ENCODE peak calls at places on chromosomes 12 and 14, in six cellular contexts. A is heart left ventricle, G is left lung, Y is cardiac muscle cell, X is thoracic aorta, S is tibial artery. D is an unnamed sample. For H3K4me1 and H3K36me3, the result is how much of the 10 kb centered on the place peaks cover.

GRCh38 chr12:88590851-88591250 is 10.6 kb upstream of the KITLG start:
- DNase-seq in X (no peak), Y (no peak), S (no peak), A (no peak), G (no peak), D (no peak)

GRCh38 chr12:97602315-97602714 is 139.7 kb downstream of the RMST start:
- DNase-seq in A (no peak), S (no peak), Y (no peak), G (no peak), X (no peak), D (no peak)

GRCh38 chr12:125125271-125125670 is 60.0 kb downstream of the AACS start:
- DNase-seq in X (no peak), A (no peak), S (no peak), G (peak), Y (no peak), D (no peak)

GRCh38 chr12:132493482-132494178 is 3.7 kb downstream of the FBRSL1 start:
- DNase-seq in S (no peak), X (no peak), Y (no peak), G (no peak), A (peak), D (no peak)

GRCh38 chr12:88142610-88142991 is 494 bp downstream of the TMTC3 start:
- DNase-seq in S (peak), X (peak), A (peak), G (peak), Y (peak), D (no peak)

GRCh38 chr12:497501-498160 is 37.9 kb downstream of the B4GALNT3 start:
- DNase-seq in G (no peak), S (no peak), Y (no peak), X (no peak), A (no peak), D (no peak)

GRCh38 chr12:6869049-6870021 is 2.0 kb downstream of the TPI1 start:
- DNase-seq in S (peak), G (peak), A (peak), Y (peak), X (no peak), D (no peak)

GRCh38 chr14:74978416-74978947 is 23.1 kb upstream of the PGF start:
- DNase-seq in Y (no peak), G (no peak), X (no peak), S (no peak), A (no peak), D (no peak)

GRCh38 chr14:96627386-96627785 is 125.2 kb downstream of the PAPOLA start:
- DNase-seq in X (no peak), A (no peak), Y (no peak), G (no peak), S (no peak), D (no peak)

GRCh38 chr12:1529862-1530591 is 64.4 kb downstream of the FBXL14 start:
- DNase-seq in X (no peak), Y (peak), A (no peak), S (no peak), G (no peak), D (no peak)

GRCh38 chr14:68210729-68211299 is 391.2 kb downstream of the RAD51B start:
- DNase-seq in G (no peak), Y (peak), A (peak), S (peak), X (no peak), D (no peak)

GRCh38 chr14:92729632-92730358 is 18.6 kb downstream of the LGMN start:
- DNase-seq in X (no peak), Y (no peak), G (no peak), S (no peak), A (no peak), D (no peak)
- H3K4me1 ChIP-seq in X (under half), Y (half or more), G (under half), S (under half), A (under half), D (under half)

DNA sequence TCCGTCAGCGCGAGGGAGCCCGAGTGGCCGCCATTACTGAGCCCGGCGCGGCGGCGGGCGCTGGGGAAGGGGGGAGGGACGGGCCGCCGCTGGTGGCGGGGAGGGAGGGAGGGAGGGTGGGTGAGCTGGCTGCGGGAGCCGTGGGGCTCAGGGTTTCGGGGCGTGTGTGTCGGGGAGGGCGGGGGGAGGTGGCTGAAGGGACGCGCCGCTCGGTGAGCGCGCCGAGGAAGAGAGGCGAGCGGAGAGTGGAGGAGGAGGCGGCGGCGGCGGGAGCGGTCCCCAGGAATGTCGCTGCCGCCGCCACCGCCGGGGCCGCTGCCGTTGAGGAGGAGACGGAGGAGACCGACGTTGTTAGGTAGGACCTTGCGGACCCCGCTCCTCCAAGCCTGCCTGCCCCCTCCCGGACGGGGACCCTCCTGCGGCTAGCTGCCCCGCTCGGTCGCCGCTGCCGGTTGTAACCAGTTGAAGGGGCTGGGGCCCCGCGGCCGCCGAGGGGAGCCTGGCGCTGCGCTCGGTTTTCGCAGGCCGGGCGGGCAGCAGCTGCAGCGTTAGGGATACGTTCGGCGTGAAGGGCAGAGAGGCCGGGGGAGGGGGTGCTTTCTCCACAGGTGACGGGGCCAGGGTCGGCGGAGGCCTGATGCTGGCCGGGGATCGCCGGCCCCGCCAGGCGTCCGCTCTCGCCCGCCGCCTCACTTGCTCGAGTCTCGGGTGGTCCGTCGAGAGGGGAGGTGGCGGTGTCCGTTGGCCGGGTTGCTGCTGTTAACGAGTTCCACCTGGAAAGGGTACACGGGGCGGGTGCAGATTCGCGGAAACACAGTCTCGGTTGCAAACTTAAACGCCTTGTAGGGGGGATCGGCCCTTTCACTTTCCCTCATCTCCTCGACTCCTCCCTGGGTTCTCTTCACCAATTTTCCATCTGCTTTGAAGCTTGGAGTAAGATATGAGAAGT is at the start of gene ARHGAP5:
- DNase-seq in A (peak), G (no peak), Y (peak), S (peak), X (no peak), D (no peak)
- TF ChIP-seq CTCF in A (no peak), G (no peak), Y (no peak), S (no peak), X (peak), D (no peak)

GRCh38 chr12:128791395-128792322 is 32.1 kb downstream of the SLC15A4 start:
- DNase-seq in G (no peak), Y (no peak), X (no peak), A (no peak), S (no peak), D (no peak)
- H3K36me3 ChIP-seq in G (half or more), Y (under half), X (under half), A (under half), S (half or more), D (under half)

GRCh38 chr12:57522887-57523705 is 472 bp downstream of the MBD6 start:
- DNase-seq in Y (peak), A (peak), X (peak), S (peak), G (peak), D (no peak)
- H3K4me1 ChIP-seq in Y (under half), A (under half), X (half or more), S (half or more), G (under half), D (under half)

GRCh38 chr12:13816394-13816793 is 165.0 kb downstream of the GRIN2B start:
- DNase-seq in X (no peak), Y (peak), G (no peak), A (no peak), S (no peak), D (no peak)
- TF ChIP-seq CTCF in X (no peak), Y (no peak), G (no peak), A (no peak), S (no peak), D (no peak)

GRCh38 chr12:12158858-12159257 is 88.1 kb downstream of the BCL2L14 start:
- DNase-seq in A (no peak), X (no peak), G (no peak), Y (no peak), S (no peak), D (no peak)

GRCh38 chr12:12157424-12157823 is 86.7 kb downstream of the BCL2L14 start:
- DNase-seq in Y (no peak), A (no peak), G (no peak), X (no peak), S (no peak), D (no peak)

GRCh38 chr12:12156116-12156515 is 85.4 kb downstream of the BCL2L14 start:
- DNase-seq in A (no peak), Y (no peak), X (no peak), S (no peak), G (no peak), D (no peak)

GRCh38 chr12:12156835-12157234 is 86.1 kb downstream of the BCL2L14 start:
- DNase-seq in Y (no peak), S (no peak), G (no peak), X (no peak), A (no peak), D (no peak)

GRCh38 chr12:12153596-12153995 is 82.9 kb downstream of the BCL2L14 start:
- DNase-seq in A (no peak), S (no peak), G (no peak), Y (no peak), X (no peak), D (no peak)
- H3K36me3 ChIP-seq in A (under half), S (under half), G (under half), Y (under half), X (under half), D (under half)

DNA sequence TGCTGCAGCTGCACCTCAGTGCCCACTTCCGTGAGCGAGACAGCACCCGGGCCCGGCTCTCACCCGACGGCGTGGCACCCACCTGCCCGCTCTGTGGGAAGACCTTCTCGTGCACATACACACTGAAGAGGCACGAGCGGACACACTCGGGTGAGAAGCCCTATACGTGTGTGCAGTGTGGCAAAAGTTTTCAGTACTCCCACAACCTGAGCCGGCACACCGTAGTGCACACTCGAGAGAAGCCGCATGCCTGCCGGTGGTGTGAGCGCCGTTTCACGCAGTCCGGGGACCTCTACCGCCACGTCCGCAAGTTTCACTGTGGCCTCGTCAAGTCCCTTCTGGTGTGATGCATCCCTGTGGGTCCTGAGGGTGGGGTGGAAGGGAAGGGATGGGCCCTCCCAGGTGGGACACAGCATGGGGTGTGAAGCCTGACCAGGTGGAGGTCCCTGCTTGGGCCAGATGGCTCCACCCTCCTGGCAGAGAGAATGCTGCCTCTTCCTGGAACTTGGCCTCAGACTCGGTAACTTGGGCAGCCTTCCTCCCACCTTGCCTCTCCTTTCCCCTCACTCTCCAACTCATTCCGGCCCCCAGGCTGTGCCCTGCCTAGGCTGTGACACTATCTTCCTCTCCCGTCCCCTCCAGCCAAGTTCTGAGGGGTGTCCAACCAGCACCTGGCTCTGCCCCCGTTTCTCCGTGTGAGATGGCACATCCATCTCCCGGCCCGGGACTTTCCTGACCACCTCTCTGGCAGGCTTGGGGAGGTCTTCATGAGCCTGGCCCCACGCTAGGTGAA is 1.4 kb downstream of the ZBTB42 start:
- DNase-seq in S (no peak), A (no peak), X (no peak), Y (no peak), G (no peak), D (no peak)
- H3K4me1 ChIP-seq in S (under half), A (under half), X (under half), Y (under half), G (under half), D (half or more)